ENCODE peak calls at places on chromosome 14, in five cellular contexts. G is stimulated activated CD4-positive, alpha-beta T cell treated with anti-CD3 and anti-CD28 coated beads, TNF-alpha, amount 100 ng/mL, for 48 hours; I is CD4-positive, alpha-beta T cell; J is GOT3; Y is adrenal gland. H is an unnamed sample.

GRCh38 chr14:69101331-69101826 is 51.5 kb downstream of the DCAF5 start:
- DNase-seq in G (no peak), I (no peak), J (no peak), Y (no peak), H (no peak)

GRCh38 chr14:61965030-61965745 is 203.0 kb downstream of the SNAPC1 start:
- DNase-seq in G (no peak), I (no peak), J (no peak), Y (no peak), H (no peak)

GRCh38 chr14:79543966-79544365 is 667.3 kb downstream of the DIO2 start:
- DNase-seq in G (no peak), I (no peak), J (no peak), Y (no peak), H (no peak)

GRCh38 chr14:56490379-56490778 is 89.2 kb upstream of the TMEM260 start:
- DNase-seq in G (no peak), I (no peak), J (no peak), Y (no peak), H (no peak)

GRCh38 chr14:95126906-95127530 is 30.3 kb downstream of the DICER1 start:
- DNase-seq in G (no peak), I (no peak), J (no peak), Y (no peak), H (no peak)

GRCh38 chr14:58193542-58193941 is 6.4 kb upstream of the ACTR10 start:
- DNase-seq in G (no peak), I (no peak), J (no peak), Y (no peak), H (no peak)

GRCh38 chr14:103535891-103536565 is 7.0 kb downstream of the TRMT61A start:
- DNase-seq in G (no peak), I (no peak), J (no peak), Y (no peak), H (no peak)

GRCh38 chr14:101508196-101508947 is 52.9 kb upstream of the DIO3 start:
- DNase-seq in G (no peak), I (no peak), J (no peak), Y (no peak), H (no peak)

GRCh38 chr14:94356379-94357056 is 31.9 kb downstream of the SERPINA1 start:
- DNase-seq in G (no peak), I (no peak), J (no peak), Y (no peak), H (no peak)

GRCh38 chr14:103190731-103191130 is 67.5 kb downstream of the TNFAIP2 start:
- DNase-seq in G (no peak), I (no peak), J (no peak), Y (no peak), H (no peak)

GRCh38 chr14:105908481-105908911 is 382.1 kb downstream of the TMEM121 start:
- DNase-seq in G (no peak), I (no peak), J (no peak), Y (no peak), H (no peak)

GRCh38 chr14:51173863-51174262 is 66.2 kb upstream of the TMX1 start:
- DNase-seq in G (no peak), I (no peak), J (no peak), Y (no peak), H (no peak)

GRCh38 chr14:90177537-90178189 is 78.7 kb upstream of the PSMC1 start:
- DNase-seq in G (no peak), I (no peak), J (no peak), Y (no peak), H (no peak)

H was measured in thoracic aorta.